ENCODE peak calls at places on chromosomes 4 and X, in six cellular contexts. S is HepG2, F is Caco-2, B is foreskin fibroblast, W is fibroblast of the aortic adventitia, I is mucosa of descending colon. C is an unnamed sample.

GRCh38 chrX:19747672-19748610 is 139.5 kb downstream of the SH3KBP1 start:
- DNase-seq in B (no peak), I (peak; percentile 45), W (no peak), F (no peak), S (no peak), C (no peak)

GRCh38 chr4:152115794-152116193 is 355.0 kb upstream of the GATB start:
- DNase-seq in F (no peak), W (no peak), B (no peak), S (no peak), I (no peak), C (no peak)

GRCh38 chrX:13149702-13150101 is 105.3 kb upstream of the FAM9C start:
- DNase-seq in W (no peak), S (no peak), F (no peak), B (no peak), I (no peak), C (no peak)

GRCh38 chr4:22679518-22679897 is 13.2 kb upstream of the GBA3 start:
- DNase-seq in B (no peak), W (no peak), S (no peak), I (no peak), F (no peak), C (no peak)

GRCh38 chr4:98685225-98686045 is 27.0 kb upstream of the TSPAN5 start:
- DNase-seq in I (no peak), B (no peak), S (no peak), F (peak; percentile 64), W (no peak), C (no peak)

GRCh38 chr4:76233088-76233487 is 18.4 kb upstream of the FAM47E start:
- DNase-seq in I (no peak), B (no peak), W (no peak), F (no peak), S (no peak), C (no peak)

GRCh38 chr4:5036239-5036638 is 15.0 kb upstream of the STK32B start:
- DNase-seq in W (peak; percentile 86), I (no peak), B (peak; percentile 14), S (no peak), F (no peak), C (peak; percentile 35)

GRCh38 chr4:95021099-95021498 is 263.3 kb downstream of the BMPR1B start:
- DNase-seq in S (no peak), F (no peak), B (no peak), I (no peak), W (no peak), C (no peak)

GRCh38 chr4:109302366-109303140 is at the start of gene COL25A1:
- DNase-seq in F (no peak), B (peak; percentile 12), S (no peak), W (peak; percentile 14), I (peak; percentile 35), C (no peak)

GRCh38 chrX:132407704-132408103 is 81.1 kb downstream of the MBNL3 start:
- DNase-seq in F (no peak), W (no peak), I (no peak), S (no peak), B (no peak), C (no peak)

GRCh38 chr4:94722748-94723147 is 35.0 kb upstream of the BMPR1B start:
- DNase-seq in F (no peak), B (no peak), I (no peak), W (no peak), S (no peak), C (no peak)

GRCh38 chr4:77434299-77435092 is 171.1 kb upstream of the CXCL13 start:
- DNase-seq in S (no peak), F (no peak), I (no peak), W (peak; percentile 60), B (no peak), C (no peak)

GRCh38 chr4:14520171-14520570 is 482.1 kb upstream of the CPEB2 start:
- DNase-seq in B (no peak), S (no peak), W (peak; percentile 10), F (no peak), I (no peak), C (no peak)

GRCh38 chrX:46376246-46376885 is 168.9 kb downstream of the ZNF674 start:
- DNase-seq in W (peak; percentile 71), S (peak; percentile 57), F (peak; percentile 44), B (peak; percentile 41), I (no peak), C (peak; percentile 54)

GRCh38 chr4:147596377-147596776 is 20.8 kb upstream of the TMEM184C start:
- DNase-seq in W (no peak), I (no peak), S (no peak), B (no peak), F (no peak), C (no peak)

GRCh38 chrX:35380808-35381700 is 417.1 kb upstream of the MAGEB16 start:
- DNase-seq in I (no peak), F (peak; percentile 6), S (peak; percentile 0), W (peak; percentile 1), B (no peak), C (no peak)

GRCh38 chr4:130147618-130148017 is 1051.7 kb downstream of the C4orf33 start:
- DNase-seq in S (no peak), B (no peak), F (no peak), I (no peak), W (no peak), C (no peak)

GRCh38 chr4:133151681-133152329 is 2.7 kb downstream of the PCDH10 start:
- DNase-seq in F (no peak), W (no peak), I (no peak), B (no peak), S (no peak), C (no peak)

GRCh38 chr4:154960476-154960875 is 179.4 kb downstream of the RBM46 start:
- DNase-seq in I (no peak), S (no peak), B (no peak), W (no peak), F (no peak), C (no peak)

GRCh38 chrX:135327299-135327698 is 18.0 kb downstream of the ETDC start:
- DNase-seq in W (peak; percentile 96), I (no peak), S (no peak), B (peak; percentile 82), F (no peak), C (peak; percentile 70)

GRCh38 chrX:47587091-47587891 is 5.1 kb downstream of the TIMP1 start:
- DNase-seq in F (no peak), B (no peak), W (no peak), S (no peak), I (no peak), C (no peak)

GRCh38 chr4:176467011-176467410 is 147.2 kb downstream of the SPCS3 start:
- DNase-seq in I (no peak), B (no peak), F (no peak), S (no peak), W (peak; percentile 39), C (peak; percentile 86)

GRCh38 chr4:6693274-6694176 is at the start of gene S100P:
- DNase-seq in F (peak; percentile 63), W (no peak), S (peak; percentile 86), B (no peak), I (peak; percentile 53), C (no peak)

GRCh38 chrX:21738145-21738949 is 19.6 kb downstream of the SMPX start:
- DNase-seq in F (peak; percentile 55), S (no peak), I (no peak), W (no peak), B (no peak), C (no peak)

DNA sequence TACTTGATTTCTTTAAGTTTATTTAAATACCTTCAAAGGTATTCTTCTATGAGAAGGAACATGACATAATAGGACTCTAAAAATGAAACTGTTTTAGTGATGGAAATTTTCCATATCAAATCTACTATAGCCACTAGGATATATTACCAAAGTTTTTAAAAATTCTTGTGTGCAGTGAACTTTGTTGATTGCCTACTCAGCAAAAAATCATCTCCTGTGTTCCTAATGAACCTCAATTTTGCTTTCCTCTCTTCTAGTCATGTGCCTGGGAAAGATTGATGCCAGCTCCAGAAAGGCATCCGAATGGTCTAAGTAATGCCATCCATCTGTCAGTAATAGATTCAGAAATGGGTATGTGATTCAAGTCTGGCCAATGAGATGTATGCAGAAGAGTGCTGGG is 111.1 kb downstream of the ANXA3 start:
- DNase-seq in W (no peak), F (no peak), B (no peak), S (no peak), I (no peak), C (no peak)
- H3K4me3 ChIP-seq in W (no peak overlapping the region), F (no peak overlapping the region), B (no peak overlapping the region), S (no peak overlapping the region), I (no peak overlapping the region), C (no peak overlapping the region)

GRCh38 chrX:86149089-86149488 is 838 bp downstream of the DACH2 start:
- DNase-seq in S (no peak), B (no peak), F (no peak), W (no peak), I (no peak), C (no peak)
- H3K4me3 ChIP-seq in S (no peak overlapping the region), B (no peak overlapping the region), F (no peak overlapping the region), W (no peak overlapping the region), I (no peak overlapping the region), C (peak overlapping the region; percentile 53)

GRCh38 chrX:154047266-154047665 is 27.6 kb upstream of the IRAK1 start:
- DNase-seq in F (no peak), W (peak; percentile 71), B (no peak), S (no peak), I (no peak), C (no peak)

GRCh38 chrX:154048398-154048797 is 28.7 kb upstream of the IRAK1 start:
- DNase-seq in W (no peak), S (no peak), I (no peak), B (no peak), F (no peak), C (no peak)

GRCh38 chrX:154051210-154051810 is 31.6 kb upstream of the IRAK1 start:
- DNase-seq in S (peak; percentile 45), F (peak; percentile 66), B (peak; percentile 34), W (peak; percentile 78), I (peak; percentile 61), C (peak; percentile 50)

GRCh38 chrX:154050113-154050495 is 30.4 kb upstream of the IRAK1 start:
- DNase-seq in I (no peak), F (no peak), W (no peak), S (no peak), B (no peak), C (no peak)

DNA sequence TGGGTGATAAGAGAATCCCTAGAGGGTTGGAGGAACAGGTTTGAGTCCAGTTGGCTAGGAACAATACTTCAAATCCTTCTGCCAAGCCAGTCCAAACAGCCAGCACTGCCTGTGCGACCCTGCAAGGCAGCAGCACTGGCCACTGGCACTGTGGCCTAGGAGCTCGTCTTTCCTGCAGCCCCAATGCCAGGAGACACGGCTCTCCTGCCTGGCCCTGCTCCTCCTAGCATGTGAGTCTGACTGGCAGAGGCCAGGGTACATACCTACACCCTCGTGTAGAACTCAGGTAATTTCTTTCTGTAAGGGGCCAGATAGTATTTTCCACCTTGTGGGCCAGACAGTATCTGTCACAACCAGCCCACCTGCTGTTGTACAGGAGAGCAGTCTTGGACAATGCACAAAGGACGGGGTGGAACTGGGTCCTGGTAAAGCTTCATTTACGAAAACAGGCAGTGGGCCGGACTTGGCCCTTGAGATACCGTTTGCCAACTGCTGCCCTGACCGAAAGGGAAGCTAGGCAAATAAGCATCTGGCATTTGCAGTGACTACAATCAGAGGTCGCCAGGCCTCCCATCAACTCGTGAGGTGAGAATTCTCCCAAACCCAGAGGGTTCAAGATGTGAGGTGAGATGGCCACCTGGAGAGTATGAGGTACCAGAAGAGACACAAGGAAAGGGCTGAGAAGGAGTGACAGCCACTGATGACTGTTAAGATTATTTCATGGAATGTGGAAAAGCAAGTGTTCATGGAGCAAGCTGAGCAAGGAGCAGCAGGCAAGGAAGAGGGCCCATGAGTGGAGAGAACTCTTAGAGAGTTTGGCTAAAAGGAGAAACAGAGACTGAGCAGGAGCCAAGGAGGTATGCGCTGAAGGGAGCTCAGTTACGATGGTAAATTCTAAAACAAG is 29.8 kb upstream of the IRAK1 start:
- DNase-seq in S (no peak), F (no peak), W (peak; percentile 47), B (no peak), I (no peak), C (no peak)
- H3K4me3 ChIP-seq in S (no peak overlapping the region), F (no peak overlapping the region), W (no peak overlapping the region), B (no peak overlapping the region), I (no peak overlapping the region), C (no peak overlapping the region)

GRCh38 chrX:153647461-153648357 is 706 bp downstream of the DUSP9 start:
- DNase-seq in F (no peak), I (no peak), S (no peak), B (no peak), W (no peak), C (no peak)
- H3K4me3 ChIP-seq in F (peak overlapping the region; percentile 31), I (no peak overlapping the region), S (peak overlapping the region; percentile 75), B (no peak overlapping the region), W (no peak overlapping the region), C (no peak overlapping the region)

C was measured in astrocyte of the cerebellum.